ENCODE peak calls at places on chromosomes 5 and 9, in nine cellular contexts. X is psoas muscle; B is RWPE2; P is upper lobe of right lung; Z is testis; T is pancreas; U is CD8-positive, alpha-beta T cell; Y is mammary epithelial cell; I is left ventricle myocardium inferior. D is an unnamed sample.

GRCh38 chr5:149072376-149072775 is 9.5 kb upstream of the SH3TC2 start:
- DNase-seq in X (no peak), B (no peak), P (no peak), Z (no peak), T (no peak), U (no peak), Y (no peak), I (no peak), D (no peak)

GRCh38 chr9:495739-496138 is 281.1 kb downstream of the DOCK8 start:
- DNase-seq in X (no peak), B (no peak), P (no peak), Z (no peak), T (no peak), U (no peak), Y (no peak), I (no peak), D (no peak)

GRCh38 chr9:98611986-98612505 is 96.7 kb downstream of the GABBR2 start:
- DNase-seq in X (no peak), B (no peak), P (no peak), Z (no peak), T (no peak), U (no peak), Y (no peak), I (no peak), D (peak; percentile 7)

GRCh38 chr9:70805953-70806352 is 315.5 kb downstream of the TRPM3 start:
- DNase-seq in X (no peak), B (no peak), P (no peak), Z (peak; percentile 85), T (peak; percentile 15), U (no peak), Y (no peak), I (no peak), D (no peak)

GRCh38 chr5:132011561-132012384 is at the start of gene ACSL6:
- DNase-seq in X (peak; percentile 43), B (peak; percentile 59), P (peak; percentile 77), Z (peak; percentile 25), T (peak; percentile 38), U (peak; percentile 46), Y (no peak), I (no peak), D (peak; percentile 51)

GRCh38 chr9:111914749-111915424 is 18.3 kb downstream of the UGCG start:
- DNase-seq in X (no peak), B (no peak), P (no peak), Z (no peak), T (no peak), U (no peak), Y (no peak), I (no peak), D (no peak)

GRCh38 chr5:24649531-24649930 is 4.8 kb upstream of the CDH10 start:
- DNase-seq in X (no peak), B (no peak), P (no peak), Z (no peak), T (no peak), U (no peak), Y (no peak), I (no peak), D (no peak)

GRCh38 chr5:176466245-176466871 is 18.2 kb downstream of the FAF2 start:
- DNase-seq in X (no peak), B (no peak), P (no peak), Z (no peak), T (no peak), U (no peak), Y (peak; percentile 65), I (no peak), D (no peak)

GRCh38 chr9:70127540-70128416 is 84.1 kb downstream of the MAMDC2 start:
- DNase-seq in X (no peak), B (no peak), P (no peak), Z (no peak), T (no peak), U (no peak), Y (no peak), I (no peak), D (no peak)

GRCh38 chr9:131675437-131676022 is 64.3 kb downstream of the RAPGEF1 start:
- DNase-seq in X (no peak), B (no peak), P (no peak), Z (no peak), T (no peak), U (no peak), Y (no peak), I (no peak), D (no peak)

GRCh38 chr9:131677445-131678180 is 62.3 kb downstream of the RAPGEF1 start:
- DNase-seq in X (no peak), B (no peak), P (no peak), Z (no peak), T (no peak), U (no peak), Y (no peak), I (no peak), D (no peak)

GRCh38 chr9:131678499-131679111 is 61.3 kb downstream of the RAPGEF1 start:
- DNase-seq in X (peak; percentile 82), B (peak; percentile 88), P (peak; percentile 77), Z (peak; percentile 53), T (no peak), U (peak; percentile 72), Y (peak; percentile 96), I (peak; percentile 69), D (peak; percentile 68)

GRCh38 chr9:131676431-131676972 is 63.4 kb downstream of the RAPGEF1 start:
- DNase-seq in X (no peak), B (no peak), P (no peak), Z (no peak), T (no peak), U (peak; percentile 59), Y (no peak), I (no peak), D (no peak)

DNA sequence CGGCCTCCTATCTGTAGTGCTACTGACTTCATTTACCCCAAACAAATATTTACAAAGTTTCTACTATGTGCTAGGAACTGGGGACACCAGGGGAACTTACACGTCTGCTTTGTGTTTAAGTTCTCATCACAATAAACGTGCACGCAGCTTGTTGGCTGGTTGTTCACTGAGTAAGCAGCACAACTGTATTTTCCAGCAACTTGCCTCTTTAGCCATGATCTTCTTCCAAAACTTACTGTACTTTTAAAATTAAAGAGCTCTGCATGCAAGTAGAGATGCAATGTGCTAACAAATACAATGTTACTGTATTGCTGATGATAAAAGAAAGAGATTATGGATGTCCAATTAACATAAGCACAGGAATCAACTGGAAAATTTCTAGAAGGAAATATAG is 62.8 kb downstream of the RAPGEF1 start:
- DNase-seq in X (no peak), B (no peak), P (no peak), Z (no peak), T (no peak), U (no peak), Y (no peak), I (no peak), D (no peak)
- H3K27ac ChIP-seq in X (peak overlapping the region; percentile 86), B (peak overlapping the region; percentile 70), P (peak overlapping the region; percentile 75), Z (peak overlapping the region; percentile 77), T (peak overlapping the region; percentile 39), U (no peak overlapping the region), Y (no peak overlapping the region), I (peak overlapping the region; percentile 86), D (peak overlapping the region; percentile 77)

DNA sequence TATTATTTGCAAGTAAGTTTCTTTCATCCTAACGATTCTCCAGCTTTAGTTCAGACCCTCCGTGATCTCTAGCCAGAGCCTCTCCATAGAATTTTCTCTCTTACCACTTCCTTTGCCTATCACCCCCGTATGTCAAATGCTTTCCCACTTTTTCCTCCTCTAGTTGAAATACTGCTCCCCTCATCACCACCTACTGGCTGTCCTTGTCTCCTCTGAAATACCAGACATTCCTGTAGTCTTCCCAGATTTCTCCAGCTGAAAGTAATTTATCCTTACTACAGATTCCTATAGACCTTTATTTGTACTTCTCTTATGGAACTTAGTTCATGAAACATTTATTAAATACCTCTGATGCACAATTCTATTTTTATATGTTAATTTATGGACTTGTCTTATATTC is 36.0 kb upstream of the GLIPR2 start:
- DNase-seq in X (no peak), B (no peak), P (no peak), Z (no peak), T (no peak), U (no peak), Y (no peak), I (no peak), D (no peak)
- TF ChIP-seq CTCF in X (no peak), B (no peak), P (no peak), Z (no peak), T (no peak), U (no peak), Y (no peak), I (no peak), D (no peak)

GRCh38 chr5:57438162-57438561 is 44.4 kb downstream of the ACTBL2 start:
- DNase-seq in X (no peak), B (no peak), P (no peak), Z (no peak), T (no peak), U (no peak), Y (no peak), I (no peak), D (no peak)

GRCh38 chr5:57439601-57440000 is 43.0 kb downstream of the ACTBL2 start:
- DNase-seq in X (no peak), B (no peak), P (no peak), Z (no peak), T (no peak), U (no peak), Y (no peak), I (no peak), D (no peak)

GRCh38 chr5:57442080-57442839 is 40.4 kb downstream of the ACTBL2 start:
- DNase-seq in X (no peak), B (no peak), P (no peak), Z (no peak), T (no peak), U (no peak), Y (peak; percentile 60), I (no peak), D (no peak)

GRCh38 chr5:57445006-57445714 is 37.5 kb downstream of the ACTBL2 start:
- DNase-seq in X (no peak), B (no peak), P (no peak), Z (no peak), T (no peak), U (no peak), Y (no peak), I (no peak), D (no peak)

DNA sequence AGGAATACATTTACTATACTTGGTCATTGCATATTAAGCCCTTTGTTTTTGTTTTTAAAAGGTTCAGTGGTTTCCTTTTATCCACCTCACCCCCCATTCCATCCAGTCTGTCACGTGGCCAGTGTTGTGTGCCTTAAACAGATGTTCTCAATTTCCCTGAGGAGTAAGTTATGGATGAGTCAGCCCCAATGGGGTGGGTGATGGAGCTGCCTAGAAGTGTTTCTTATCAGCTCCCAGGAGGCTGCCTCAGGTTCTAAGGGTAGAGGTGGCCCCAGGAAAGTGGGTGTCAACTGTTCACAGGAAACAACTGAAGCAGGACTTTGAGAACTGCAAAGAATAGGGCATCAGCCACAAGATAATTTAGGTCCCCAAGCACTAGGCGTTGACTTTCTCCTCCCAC is 41.1 kb downstream of the ACTBL2 start:
- DNase-seq in X (no peak), B (peak; percentile 71), P (no peak), Z (no peak), T (no peak), U (no peak), Y (peak; percentile 76), I (no peak), D (no peak)
- H3K27ac ChIP-seq in X (no peak overlapping the region), B (peak overlapping the region; percentile 59), P (no peak overlapping the region), Z (no peak overlapping the region), T (no peak overlapping the region), U (no peak overlapping the region), Y (no peak overlapping the region), I (no peak overlapping the region), D (no peak overlapping the region)

DNA sequence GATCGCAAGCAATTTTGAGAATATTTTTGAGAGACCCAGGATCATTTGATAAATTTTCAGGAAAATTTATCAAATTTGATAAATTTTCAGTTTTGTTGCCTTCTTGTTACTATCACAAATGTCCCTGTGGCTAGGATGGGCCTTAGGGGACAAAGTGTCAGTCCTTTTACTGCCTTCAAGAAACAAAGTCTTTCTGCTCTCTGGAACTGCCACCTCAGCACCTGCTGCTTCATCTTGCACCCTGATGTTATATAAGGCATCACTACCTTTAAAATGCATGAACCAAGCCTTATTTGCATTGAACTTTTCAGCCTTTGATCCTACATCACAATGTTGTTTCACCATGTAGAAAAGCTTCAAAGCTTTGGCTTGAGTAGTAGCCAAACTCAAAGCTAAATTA is 123.0 kb upstream of the CNTLN start:
- DNase-seq in X (no peak), B (no peak), P (no peak), Z (no peak), T (no peak), U (no peak), Y (no peak), I (no peak), D (no peak)
- TF ChIP-seq CTCF in X (no peak), B (no peak), P (no peak), Z (no peak), T (no peak), U (no peak), Y (no peak), I (no peak), D (no peak)